ENCODE peak calls at places on chromosome 4, in nine cellular contexts. H, J, X, S, Y, N, Q, F and U are unnamed samples.
A peak's percentile ranks its signal among the peaks of the same experiment; 100 is the strongest.

GRCh38 chr4:153573881-153574807 is 108.0 kb downstream of the TMEM131L start:
- DNase-seq in H (peak; percentile 83), J (peak; percentile 64), X (no peak), S (peak; percentile 76), Y (peak; percentile 85), N (no peak), Q (peak; percentile 68), F (peak; percentile 90), U (peak; percentile 40)

GRCh38 chr4:74539043-74539790 is 94.3 kb downstream of the AREG start:
- DNase-seq in H (no peak), J (no peak), X (no peak), S (no peak), Y (no peak), N (no peak), Q (no peak), F (peak; percentile 69), U (no peak)

GRCh38 chr4:103044183-103044582 is 24.7 kb upstream of the SLC9B1 start:
- DNase-seq in H (no peak), J (no peak), X (no peak), S (no peak), Y (no peak), N (no peak), Q (no peak), F (no peak), U (no peak)

GRCh38 chr4:111849726-111850284 is 295.4 kb upstream of the FAM241A start:
- DNase-seq in H (no peak), J (no peak), X (no peak), S (no peak), Y (no peak), N (no peak), Q (no peak), F (no peak), U (no peak)

GRCh38 chr4:122747883-122748282 is 15.4 kb downstream of the BBS12 start:
- DNase-seq in H (no peak), J (no peak), X (no peak), S (no peak), Y (no peak), N (no peak), Q (no peak), F (peak; percentile 71), U (no peak)

GRCh38 chr4:4289055-4289454 is 899 bp downstream of the LYAR start:
- DNase-seq in H (no peak), J (no peak), X (no peak), S (no peak), Y (no peak), N (no peak), Q (no peak), F (no peak), U (no peak)

GRCh38 chr4:153603258-153603657 is 80.8 kb upstream of the TLR2 start:
- DNase-seq in H (no peak), J (no peak), X (no peak), S (no peak), Y (no peak), N (no peak), Q (no peak), F (no peak), U (no peak)

GRCh38 chr4:141465151-141465550 is 171.2 kb upstream of the IL15 start:
- DNase-seq in H (no peak), J (no peak), X (no peak), S (no peak), Y (no peak), N (no peak), Q (no peak), F (no peak), U (no peak)

GRCh38 chr4:96228463-96228862 is 388.6 kb downstream of the PDHA2 start:
- DNase-seq in H (no peak), J (no peak), X (no peak), S (no peak), Y (no peak), N (no peak), Q (no peak), F (no peak), U (no peak)

GRCh38 chr4:150150545-150151156 is 72.4 kb downstream of the DCLK2 start:
- DNase-seq in H (no peak), J (no peak), X (no peak), S (no peak), Y (no peak), N (no peak), Q (peak; percentile 30), F (no peak), U (no peak)

GRCh38 chr4:45294464-45294863 is 568.1 kb upstream of the GNPDA2 start:
- DNase-seq in H (no peak), J (no peak), X (no peak), S (no peak), Y (no peak), N (no peak), Q (no peak), F (no peak), U (no peak)

GRCh38 chr4:189974056-189974455 is 33.4 kb downstream of the FRG1 start:
- DNase-seq in H (no peak), J (no peak), X (no peak), S (no peak), Y (no peak), N (no peak), Q (no peak), F (peak; percentile 2), U (no peak)

GRCh38 chr4:13548059-13548983 is 4.0 kb upstream of the NKX3-2 start:
- DNase-seq in H (no peak), J (no peak), X (no peak), S (no peak), Y (no peak), N (no peak), Q (no peak), F (no peak), U (no peak)

GRCh38 chr4:27023366-27023765 is 162.7 kb downstream of the STIM2 start:
- DNase-seq in H (no peak), J (no peak), X (no peak), S (no peak), Y (no peak), N (no peak), Q (no peak), F (no peak), U (no peak)

GRCh38 chr4:968221-968620 is 5.1 kb downstream of the DGKQ start:
- DNase-seq in H (no peak), J (no peak), X (no peak), S (no peak), Y (no peak), N (no peak), Q (no peak), F (no peak), U (no peak)

GRCh38 chr4:64464581-64464980 is 55.3 kb upstream of the TECRL start:
- DNase-seq in H (no peak), J (no peak), X (no peak), S (no peak), Y (no peak), N (no peak), Q (no peak), F (no peak), U (no peak)

GRCh38 chr4:27178066-27178465 is 317.4 kb downstream of the STIM2 start:
- DNase-seq in H (no peak), J (no peak), X (no peak), S (no peak), Y (no peak), N (no peak), Q (no peak), F (no peak), U (no peak)

GRCh38 chr4:127251423-127251822 is 381.3 kb upstream of the INTU start:
- DNase-seq in H (no peak), J (no peak), X (no peak), S (no peak), Y (no peak), N (no peak), Q (no peak), F (peak; percentile 51), U (no peak)

GRCh38 chr4:72571337-72571736 is 2.3 kb upstream of the ADAMTS3 start:
- DNase-seq in H (no peak), J (no peak), X (no peak), S (no peak), Y (no peak), N (no peak), Q (no peak), F (no peak), U (no peak)

GRCh38 chr4:154416183-154416543 is 75.4 kb downstream of the DCHS2 start:
- DNase-seq in H (peak; percentile 5), J (no peak), X (peak; percentile 69), S (no peak), Y (no peak), N (peak; percentile 86), Q (peak; percentile 36), F (peak; percentile 4), U (no peak)

DNA sequence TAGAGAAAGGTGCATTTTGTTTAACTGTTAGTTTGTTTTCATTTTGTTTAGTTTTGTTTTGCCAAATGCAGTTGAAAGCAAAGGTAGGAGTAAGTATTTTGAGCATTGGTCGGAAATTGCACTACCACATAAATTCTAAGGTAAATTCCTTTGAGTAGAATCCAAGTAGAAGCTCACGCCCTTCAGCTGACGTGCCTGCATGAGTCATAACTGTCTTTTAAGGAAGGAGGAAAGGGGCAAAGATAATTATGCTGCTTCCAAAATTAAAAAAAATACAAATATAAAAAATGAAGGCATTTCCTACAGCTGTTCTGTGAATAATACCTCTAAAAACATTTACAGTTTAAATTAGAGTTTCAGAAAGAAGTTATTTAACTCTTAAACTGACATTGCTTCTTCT is 110.2 kb upstream of the MYOZ2 start:
- DNase-seq in H (peak; percentile 34), J (no peak), X (no peak), S (peak; percentile 50), Y (peak; percentile 79), N (no peak), Q (no peak), F (peak; percentile 60), U (peak; percentile 59)
- H3K4me3 ChIP-seq in H (no peak overlapping the region), J (no peak overlapping the region), X (no peak overlapping the region), S (no peak overlapping the region), Y (no peak overlapping the region), N (no peak overlapping the region), Q (peak overlapping the region; percentile 30), F (no peak overlapping the region), U (no peak overlapping the region)

GRCh38 chr4:142656178-142656577 is 189.9 kb downstream of the INPP4B start:
- DNase-seq in H (no peak), J (no peak), X (peak; percentile 57), S (no peak), Y (no peak), N (peak; percentile 58), Q (no peak), F (peak; percentile 14), U (no peak)
- H3K9me3 ChIP-seq in H (peaks cover 33% of the 10 kb centered on the region), J (no peaks in the 10 kb centered on the region), X (peaks cover 30% of the 10 kb centered on the region), S (peaks cover 9% of the 10 kb centered on the region), Y (peaks cover 25% of the 10 kb centered on the region), N (peaks cover 44% of the 10 kb centered on the region), Q (peaks cover 15% of the 10 kb centered on the region), F (no peaks in the 10 kb centered on the region), U (peaks cover 25% of the 10 kb centered on the region)

GRCh38 chr4:152430507-152430906 is 105.4 kb downstream of the FBXW7 start:
- DNase-seq in H (no peak), J (no peak), X (no peak), S (no peak), Y (no peak), N (no peak), Q (no peak), F (no peak), U (no peak)
- H3K27ac ChIP-seq in H (no peak overlapping the region), J (peak overlapping the region; percentile 14), X (no peak overlapping the region), S (no peak overlapping the region), Y (no peak overlapping the region), N (no peak overlapping the region), Q (no peak overlapping the region), F (no peak overlapping the region), U (no peak overlapping the region)

DNA sequence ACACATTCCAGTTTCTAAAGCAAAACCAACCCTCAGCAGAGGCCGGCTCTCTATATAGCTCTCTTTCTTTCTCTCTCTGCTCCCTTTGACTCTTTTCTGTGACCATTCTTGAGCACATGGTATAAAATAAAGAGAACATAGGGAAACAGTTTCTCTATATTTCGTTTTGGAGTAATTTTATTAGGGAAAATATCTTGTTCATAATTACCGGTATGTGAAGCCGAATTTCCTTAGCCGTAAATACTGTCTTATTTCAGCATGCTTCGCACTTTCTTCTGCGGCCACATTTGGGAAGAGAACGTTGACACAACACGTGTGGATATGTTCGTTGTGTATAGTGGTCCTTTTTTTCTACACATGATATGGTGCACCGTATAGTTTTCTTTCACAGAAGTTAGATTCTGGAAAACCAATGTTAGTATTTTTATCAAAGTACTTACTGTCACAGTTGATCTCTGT is 4.9 kb upstream of the LEF1 start:
- DNase-seq in H (no peak), J (no peak), X (no peak), S (no peak), Y (no peak), N (no peak), Q (no peak), F (no peak), U (no peak)
- H3K4me3 ChIP-seq in H (no peak overlapping the region), J (no peak overlapping the region), X (peak overlapping the region; percentile 47), S (peak overlapping the region; percentile 56), Y (no peak overlapping the region), N (peak overlapping the region; percentile 77), Q (peak overlapping the region; percentile 63), F (peak overlapping the region; percentile 22), U (peak overlapping the region; percentile 42)